ENCODE peak calls at places on chromosomes 16 and 17, in five cellular contexts. Q is body of pancreas, J is cardiac fibroblast, I is NB4, X is fibroblast of the aortic adventitia. U is an unnamed sample.

GRCh38 chr16:75682308-75682707 is 5.5 kb upstream of the CPHXL2 start:
- DNase-seq in X (no peak), I (peak), Q (no peak), J (no peak), U (no peak)

GRCh38 chr16:69906838-69907301 is 44.3 kb upstream of the CLEC18A start:
- DNase-seq in J (peak), Q (no peak), I (no peak), X (peak), U (peak)

GRCh38 chr16:58025351-58026138 is at the start of gene MMP15:
- DNase-seq in J (peak), X (peak), I (peak), Q (peak), U (no peak)

GRCh38 chr17:30780343-30780742 is 44.1 kb downstream of the CRLF3 start:
- DNase-seq in J (no peak), Q (no peak), X (no peak), I (no peak), U (no peak)

GRCh38 chr16:69932228-69932627 is 18.9 kb upstream of the CLEC18A start:
- DNase-seq in J (no peak), X (no peak), I (no peak), Q (no peak), U (no peak)

GRCh38 chr16:81927561-81928185 is 83.6 kb downstream of the SDR42E1 start:
- DNase-seq in I (no peak), J (no peak), X (no peak), Q (no peak), U (no peak)

GRCh38 chr17:29929006-29929543 is 953 bp downstream of the SSH2 start:
- DNase-seq in Q (peak), J (peak), I (peak), X (peak), U (no peak)

GRCh38 chr16:87587636-87588035 is 14.7 kb upstream of the JPH3 start:
- DNase-seq in X (no peak), Q (no peak), I (no peak), J (no peak), U (no peak)

GRCh38 chr17:21397341-21398050 is 21.3 kb downstream of the KCNJ12 start:
- DNase-seq in Q (no peak), X (peak), I (peak), J (peak), U (peak)

GRCh38 chr17:83156408-83156807 is 77.0 kb downstream of the METRNL start:
- DNase-seq in I (no peak), J (no peak), Q (peak), X (no peak), U (no peak)

GRCh38 chr17:7119314-7119713 is 4.7 kb upstream of the ASGR2 start:
- DNase-seq in J (no peak), I (peak), X (no peak), Q (no peak), U (no peak)

GRCh38 chr16:2817496-2818277 is 650 bp downstream of the PRSS21 start:
- DNase-seq in I (no peak), X (no peak), J (no peak), Q (no peak), U (no peak)

GRCh38 chr16:87096746-87097145 is 220.4 kb downstream of the C16orf95 start:
- DNase-seq in I (no peak), X (no peak), Q (peak), J (no peak), U (no peak)

GRCh38 chr17:311119-311848 is 41.3 kb downstream of the RPH3AL start:
- DNase-seq in J (no peak), I (no peak), Q (no peak), X (no peak), U (no peak)

GRCh38 chr17:70604854-70605253 is 435.5 kb downstream of the KCNJ2 start:
- DNase-seq in J (no peak), X (no peak), I (no peak), Q (no peak), U (no peak)

GRCh38 chr16:53821487-53821886 is 117.5 kb downstream of the FTO start:
- DNase-seq in J (peak), X (peak), Q (no peak), I (no peak), U (no peak)

GRCh38 chr16:84992700-84993075 is 18.6 kb downstream of the ZDHHC7 start:
- DNase-seq in J (peak), X (peak), I (no peak), Q (no peak), U (no peak)

GRCh38 chr17:50269477-50270429 is 4.5 kb upstream of the TMEM92 start:
- DNase-seq in J (peak), Q (peak), I (peak), X (peak), U (no peak)

GRCh38 chr16:84044108-84044488 is 1.5 kb upstream of the SLC38A8 start:
- DNase-seq in Q (no peak), J (peak), I (peak), X (peak), U (no peak)

GRCh38 chr16:57577691-57578224 is 35.3 kb downstream of the ADGRG5 start:
- DNase-seq in X (no peak), Q (no peak), I (peak), J (no peak), U (no peak)

GRCh38 chr17:74739227-74739831 is 2.3 kb downstream of the RAB37 start:
- DNase-seq in Q (no peak), J (no peak), I (peak), X (no peak), U (no peak)

GRCh38 chr17:63775420-63775819 is 1.4 kb downstream of the DDX42 start:
- DNase-seq in Q (no peak), X (peak), J (peak), I (no peak), U (no peak)

GRCh38 chr16:74224828-74225227 is 71.8 kb upstream of the PSMD7 start:
- DNase-seq in Q (no peak), I (no peak), X (peak), J (peak), U (no peak)

GRCh38 chr17:66348605-66349165 is 46.3 kb downstream of the PRKCA start:
- DNase-seq in I (peak), X (peak), J (peak), Q (peak), U (peak)

GRCh38 chr16:26795184-26795583 is 271.5 kb upstream of the C16orf82 start:
- DNase-seq in X (no peak), Q (no peak), I (peak), J (no peak), U (no peak)

GRCh38 chr17:20071824-20072691 is 62.9 kb downstream of the SPECC1 start:
- DNase-seq in I (no peak), X (no peak), Q (no peak), J (no peak), U (no peak)

GRCh38 chr17:58283674-58284612 is 3.2 kb upstream of the MPO start:
- DNase-seq in I (peak), X (no peak), J (no peak), Q (no peak), U (no peak)

DNA sequence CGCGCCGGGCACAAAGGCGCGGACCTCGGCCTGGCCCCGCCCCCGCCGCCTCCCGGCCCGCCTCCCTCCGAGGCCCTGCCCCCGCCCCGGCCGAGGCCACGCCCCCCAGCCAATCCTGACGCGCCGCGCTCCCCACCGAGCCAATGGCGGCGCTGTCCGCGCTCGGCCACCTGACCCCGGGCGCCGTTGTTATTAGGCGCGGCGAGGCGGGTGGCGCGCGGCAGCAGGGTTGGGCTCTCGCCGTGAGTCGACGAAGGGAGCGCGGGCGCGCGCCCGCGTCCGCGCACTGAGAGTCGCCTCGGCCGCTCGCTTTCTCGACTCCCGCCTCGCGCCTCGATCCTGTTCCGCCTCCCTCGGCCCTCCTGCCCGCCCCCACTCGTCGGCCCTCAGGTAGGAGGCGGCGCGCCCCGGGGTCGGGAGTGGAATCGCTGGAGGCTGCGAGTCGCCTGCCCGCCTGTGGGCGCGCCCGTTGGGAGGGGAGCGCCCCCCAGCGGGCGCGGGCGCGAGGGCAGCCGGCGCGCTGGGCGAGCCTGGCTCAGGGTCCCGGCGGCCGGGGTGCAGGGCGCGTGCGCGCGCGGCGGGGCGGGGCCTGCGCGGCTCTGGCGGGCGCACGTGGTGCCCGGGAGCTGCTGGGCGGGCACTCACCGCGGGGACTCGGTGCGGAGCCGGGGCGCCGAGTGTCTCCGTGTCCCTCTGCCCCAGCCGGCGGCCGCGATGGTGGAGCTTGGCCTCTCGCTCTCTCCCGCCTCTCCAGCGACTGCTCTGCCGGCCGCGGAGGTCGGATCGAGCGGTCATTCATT is 405 bp upstream of the CBLN1 start:
- DNase-seq in Q (peak), I (no peak), X (peak), J (peak), U (no peak)
- H3K4me3 ChIP-seq in Q (peak), I (no peak), X (peak), J (peak), U (no peak)

GRCh38 chr17:2042355-2042929 is 620 bp downstream of the OVCA2 start:
- DNase-seq in X (peak), Q (no peak), J (peak), I (no peak), U (no peak)
- TF ChIP-seq CTCF in X (peak), Q (no peak), J (peak), I (no peak), U (peak)

GRCh38 chr17:78865682-78866390 is 25.2 kb upstream of the USP36 start:
- DNase-seq in J (peak), Q (peak), I (peak), X (peak), U (no peak)
- H3K4me3 ChIP-seq in J (no peak), Q (no peak), I (no peak), X (no peak), U (no peak)

DNA sequence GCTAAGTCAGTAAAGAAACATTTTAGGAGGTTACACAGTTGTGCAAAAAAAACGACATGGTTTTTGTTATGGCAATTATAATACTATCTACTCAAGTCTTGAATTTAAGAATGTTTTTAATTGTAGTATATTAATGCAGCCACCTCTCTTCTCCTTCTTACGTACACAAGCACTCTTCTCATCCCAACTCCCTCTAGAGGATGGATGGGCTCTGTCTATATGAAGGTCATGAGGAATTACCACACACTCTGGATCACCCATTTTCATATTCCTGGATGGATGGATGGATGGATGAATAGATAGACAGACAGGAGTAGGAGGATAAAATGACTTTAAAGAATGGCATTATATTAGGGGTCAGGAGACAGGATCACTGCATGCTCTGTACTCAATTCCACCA is 120.0 kb downstream of the PHKB start:
- DNase-seq in I (no peak), Q (no peak), J (no peak), X (no peak), U (no peak)
- TF ChIP-seq CTCF in I (no peak), Q (no peak), J (no peak), X (no peak), U (no peak)

GRCh38 chr16:10982430-10983174 is 38.2 kb downstream of the CLEC16A start:
- DNase-seq in Q (no peak), X (no peak), I (no peak), J (no peak), U (no peak)
- H3K4me3 ChIP-seq in Q (no peak), X (no peak), I (no peak), J (no peak), U (no peak)

DNA sequence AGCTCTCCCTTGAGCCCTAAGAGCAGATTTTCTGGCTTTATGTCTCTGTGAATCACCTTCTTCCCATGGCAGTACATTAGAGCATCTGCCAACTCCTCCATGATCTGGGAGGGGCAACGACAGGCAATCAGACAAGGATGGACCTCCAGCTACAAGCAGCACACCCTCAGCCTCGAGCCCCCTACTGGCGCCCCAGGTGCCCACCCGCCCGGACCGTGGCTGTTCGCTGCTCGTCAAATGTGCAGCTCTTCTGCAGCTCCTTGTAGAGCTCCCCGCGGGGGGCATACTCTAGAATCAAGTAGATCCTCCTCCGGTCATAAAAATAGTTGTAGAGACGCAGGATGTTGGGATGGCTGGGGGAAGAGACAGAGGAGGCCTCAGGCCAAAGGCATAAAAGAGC is 3.8 kb downstream of the AURKB start:
- DNase-seq in X (no peak), J (no peak), I (no peak), Q (no peak), U (no peak)
- TF ChIP-seq CTCF in X (no peak), J (no peak), I (no peak), Q (no peak), U (no peak)

GRCh38 chr16:31224092-31224955 is 7.4 kb upstream of the PYDC1 start:
- DNase-seq in Q (no peak), I (no peak), J (no peak), X (no peak), U (no peak)
- H3K4me3 ChIP-seq in Q (no peak), I (no peak), J (no peak), X (no peak), U (no peak)

GRCh38 chr17:80472996-80473395 is 3.4 kb downstream of the NPTX1 start:
- DNase-seq in J (no peak), Q (no peak), X (no peak), I (no peak), U (no peak)

GRCh38 chr17:80474933-80475915 is 1.2 kb downstream of the NPTX1 start:
- DNase-seq in X (no peak), I (peak), J (no peak), Q (no peak), U (no peak)

GRCh38 chr17:80473701-80474100 is 2.7 kb downstream of the NPTX1 start:
- DNase-seq in Q (no peak), J (no peak), X (no peak), I (no peak), U (no peak)

GRCh38 chr17:80475949-80476876 is at the start of gene NPTX1:
- DNase-seq in I (no peak), J (no peak), X (no peak), Q (no peak), U (no peak)

DNA sequence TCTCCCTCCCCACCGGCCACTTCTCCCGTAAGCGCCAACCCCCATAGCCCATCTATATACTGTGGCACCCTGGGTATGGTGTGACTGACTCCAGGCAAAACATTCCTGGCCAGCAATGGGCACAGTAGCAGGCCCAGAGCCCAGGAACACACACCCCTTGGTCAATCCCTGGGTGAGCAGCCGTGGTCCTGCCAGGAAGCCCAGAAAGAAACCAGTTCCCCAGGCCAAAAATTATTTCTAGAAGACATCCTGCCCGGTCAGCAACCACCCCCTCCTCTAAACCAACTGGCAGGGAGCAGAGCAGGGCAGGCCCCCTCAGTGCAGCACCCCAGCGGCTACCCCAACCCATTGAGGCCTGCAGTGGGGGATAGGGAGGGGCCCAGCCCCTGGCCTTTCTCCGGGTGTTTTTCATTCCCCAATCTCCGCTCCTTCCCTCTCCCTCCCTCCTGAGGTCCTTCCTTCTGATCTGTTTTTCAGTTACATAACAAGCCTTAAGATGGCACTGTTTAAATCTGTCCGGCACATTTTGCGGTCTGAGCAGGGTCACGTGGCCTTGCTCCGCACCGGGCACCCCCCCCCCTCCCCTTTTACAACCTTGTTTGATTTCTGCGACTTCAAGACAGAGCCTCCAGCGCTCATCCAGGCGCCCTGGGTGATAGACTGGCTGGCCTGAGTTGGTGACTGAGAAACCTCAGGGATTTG is 2.0 kb downstream of the NPTX1 start:
- DNase-seq in X (peak), I (peak), Q (no peak), J (peak), U (no peak)
- TF ChIP-seq CTCF in X (no peak), I (no peak), Q (no peak), J (peak), U (peak)

GRCh38 chr16:20763461-20764232 is at the start of gene ACSM3:
- DNase-seq in I (peak), J (peak), Q (peak), X (peak), U (peak)
- H3K4me3 ChIP-seq in I (no peak), J (peak), Q (no peak), X (peak), U (peak)